ENCODE peak calls at places on chromosomes 16 and 17, in eight cellular contexts. R, T, W, J, H, X, G and F are unnamed samples.

GRCh38 chr16:67393790-67394270 is 532 bp upstream of the TPPP3 start:
- DNase-seq in R (no peak), T (no peak), W (no peak), J (no peak), H (no peak), X (no peak), G (no peak), F (no peak)

GRCh38 chr17:9162275-9162985 is 141.1 kb downstream of the NTN1 start:
- DNase-seq in R (peak), T (peak), W (peak), J (peak), H (no peak), X (no peak), G (no peak), F (no peak)

GRCh38 chr17:38460716-38461650 is 32.7 kb downstream of the ARHGAP23 start:
- DNase-seq in R (no peak), T (no peak), W (peak), J (no peak), H (no peak), X (no peak), G (no peak), F (no peak)

GRCh38 chr16:11056989-11057645 is 112.8 kb downstream of the CLEC16A start:
- DNase-seq in R (no peak), T (no peak), W (no peak), J (no peak), H (no peak), X (no peak), G (no peak), F (no peak)

GRCh38 chr16:30119428-30119827 is 3.6 kb downstream of the MAPK3 start:
- DNase-seq in R (no peak), T (no peak), W (no peak), J (no peak), H (no peak), X (no peak), G (no peak), F (peak)

GRCh38 chr16:48347191-48347860 is 37.9 kb downstream of the SIAH1 start:
- DNase-seq in R (no peak), T (no peak), W (no peak), J (no peak), H (no peak), X (no peak), G (no peak), F (no peak)

GRCh38 chr17:42023524-42024349 is 3.8 kb downstream of the NKIRAS2 start:
- DNase-seq in R (no peak), T (no peak), W (peak), J (no peak), H (no peak), X (no peak), G (no peak), F (no peak)

GRCh38 chr17:62652251-62653001 is 25.0 kb downstream of the MRC2 start:
- DNase-seq in R (peak), T (peak), W (no peak), J (peak), H (no peak), X (no peak), G (no peak), F (peak)

GRCh38 chr17:17453088-17453487 is 23.7 kb upstream of the MED9 start:
- DNase-seq in R (no peak), T (no peak), W (no peak), J (no peak), H (no peak), X (no peak), G (no peak), F (no peak)

GRCh38 chr17:78019367-78019975 is 61.0 kb downstream of the TNRC6C start:
- DNase-seq in R (no peak), T (peak), W (no peak), J (no peak), H (peak), X (peak), G (peak), F (peak)

GRCh38 chr16:56355221-56355620 is 70.1 kb downstream of the AMFR start:
- DNase-seq in R (no peak), T (peak), W (no peak), J (no peak), H (no peak), X (no peak), G (no peak), F (no peak)

GRCh38 chr17:45426561-45426960 is 6.1 kb downstream of the ARHGAP27 start:
- DNase-seq in R (no peak), T (no peak), W (no peak), J (no peak), H (no peak), X (no peak), G (no peak), F (no peak)

DNA sequence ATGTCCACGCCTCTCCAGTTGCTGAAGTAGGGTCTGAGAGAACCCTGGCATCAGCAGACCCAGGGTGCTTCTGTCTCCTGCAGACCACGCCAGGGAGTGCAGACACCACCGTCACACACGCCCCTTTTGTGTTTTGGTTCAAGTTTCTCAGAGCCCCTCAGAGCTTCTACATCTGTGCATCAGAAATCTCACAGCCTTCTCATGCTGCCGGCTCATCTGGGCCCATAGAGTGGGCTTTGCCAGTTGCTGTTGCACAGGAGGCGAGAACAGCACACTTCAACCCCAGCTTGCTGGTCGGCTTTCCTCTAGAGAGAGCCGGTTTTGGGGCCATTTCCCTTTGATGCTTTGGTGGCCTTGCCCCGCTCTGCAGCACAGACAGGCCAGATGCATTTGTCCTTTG is 60.9 kb downstream of the PDPK1 start:
- DNase-seq in R (no peak), T (no peak), W (no peak), J (no peak), H (no peak), X (no peak), G (no peak), F (no peak)
- TF ChIP-seq RAD21 in R (no peak), T (no peak), W (no peak), J (no peak), H (no peak), X (no peak), G (no peak), F (no peak)

GRCh38 chr17:8149419-8150193 is 2.6 kb downstream of the PER1 start:
- DNase-seq in R (no peak), T (no peak), W (no peak), J (no peak), H (no peak), X (no peak), G (no peak), F (no peak)

GRCh38 chr17:8151120-8151640 is 1.0 kb downstream of the PER1 start:
- DNase-seq in R (no peak), T (peak), W (peak), J (peak), H (no peak), X (no peak), G (no peak), F (peak)

GRCh38 chr17:8151641-8152111 is 528 bp downstream of the PER1 start:
- DNase-seq in R (no peak), T (no peak), W (no peak), J (no peak), H (no peak), X (no peak), G (no peak), F (peak)

GRCh38 chr17:8152112-8152775 is at the start of gene PER1:
- DNase-seq in R (peak), T (peak), W (peak), J (peak), H (peak), X (peak), G (peak), F (peak)

GRCh38 chr17:8150194-8151119 is 1.7 kb downstream of the PER1 start:
- DNase-seq in R (no peak), T (no peak), W (no peak), J (no peak), H (no peak), X (no peak), G (no peak), F (no peak)
- TF ChIP-seq RAD21 in R (no peak), T (no peak), W (no peak), J (no peak), H (no peak), X (no peak), G (no peak), F (no peak)

GRCh38 chr17:3472137-3472536 is 518 bp upstream of the SPATA22 start:
- DNase-seq in R (no peak), T (no peak), W (no peak), J (no peak), H (no peak), X (no peak), G (no peak), F (no peak)

GRCh38 chr17:3475812-3476686 is at the start of gene ASPA:
- DNase-seq in R (no peak), T (no peak), W (no peak), J (no peak), H (no peak), X (no peak), G (no peak), F (peak)

GRCh38 chr17:3475155-3475808 is 515 bp upstream of the ASPA start:
- DNase-seq in R (no peak), T (no peak), W (no peak), J (no peak), H (no peak), X (no peak), G (no peak), F (no peak)

GRCh38 chr17:3471599-3471998 is at the start of gene SPATA22:
- DNase-seq in R (no peak), T (no peak), W (no peak), J (no peak), H (no peak), X (no peak), G (no peak), F (no peak)

GRCh38 chr17:3474212-3474611 is 1.6 kb upstream of the ASPA start:
- DNase-seq in R (peak), T (no peak), W (no peak), J (no peak), H (no peak), X (no peak), G (peak), F (no peak)
- TF ChIP-seq RAD21 in R (no peak), T (no peak), W (no peak), J (no peak), H (no peak), X (no peak), G (no peak), F (no peak)

GRCh38 chr17:52148288-52148968 is 10.1 kb downstream of the CA10 start:
- DNase-seq in R (no peak), T (no peak), W (no peak), J (no peak), H (no peak), X (no peak), G (no peak), F (no peak)

GRCh38 chr17:52148969-52149351 is 9.6 kb downstream of the CA10 start:
- DNase-seq in R (no peak), T (no peak), W (no peak), J (no peak), H (no peak), X (no peak), G (no peak), F (no peak)

GRCh38 chr17:52145496-52145895 is 13.0 kb downstream of the CA10 start:
- DNase-seq in R (no peak), T (no peak), W (no peak), J (no peak), H (no peak), X (no peak), G (no peak), F (no peak)

GRCh38 chr17:52147872-52148271 is 10.6 kb downstream of the CA10 start:
- DNase-seq in R (no peak), T (no peak), W (no peak), J (no peak), H (no peak), X (no peak), G (no peak), F (no peak)

GRCh38 chr17:52147431-52147830 is 11.1 kb downstream of the CA10 start:
- DNase-seq in R (no peak), T (no peak), W (no peak), J (no peak), H (no peak), X (no peak), G (no peak), F (no peak)
- TF ChIP-seq RAD21 in R (no peak), T (no peak), W (no peak), J (no peak), H (no peak), X (no peak), G (no peak), F (no peak)

GRCh38 chr17:47902039-47902744 is 6.2 kb downstream of the SP2 start:
- DNase-seq in R (no peak), T (no peak), W (peak), J (peak), H (no peak), X (no peak), G (no peak), F (no peak)

GRCh38 chr17:47906443-47906842 is 10.4 kb downstream of the SP2 start:
- DNase-seq in R (no peak), T (no peak), W (no peak), J (no peak), H (no peak), X (no peak), G (no peak), F (no peak)

GRCh38 chr17:47913050-47913449 is 17.0 kb downstream of the SP2 start:
- DNase-seq in R (no peak), T (no peak), W (no peak), J (no peak), H (no peak), X (no peak), G (no peak), F (no peak)

GRCh38 chr17:47905221-47905733 is 9.2 kb downstream of the SP2 start:
- DNase-seq in R (no peak), T (no peak), W (no peak), J (no peak), H (no peak), X (no peak), G (peak), F (peak)

GRCh38 chr17:47907932-47908562 is 12.0 kb downstream of the SP2 start:
- DNase-seq in R (no peak), T (no peak), W (no peak), J (no peak), H (no peak), X (no peak), G (no peak), F (no peak)
- TF ChIP-seq RAD21 in R (no peak), T (no peak), W (no peak), J (no peak), H (no peak), X (no peak), G (no peak), F (no peak)